ENCODE peak calls at places on chromosomes 3 and 15, in six cellular contexts. One of them, this sample, is unnamed.

GRCh38 chr15:65056868-65057548 is 10.8 kb downstream of the RASL12 start:
- DNase-seq in neuronal stem cell: no peak
- DNase-seq in IMR-90: peak
- DNase-seq in mesenchymal stem cell: peak
- DNase-seq in trophoblast cell: peak
- DNase-seq in H9: no peak
- DNase-seq in this sample: no peak

GRCh38 chr3:52281980-52282801 is 3.7 kb upstream of the WDR82 start:
- DNase-seq in mesenchymal stem cell: no peak
- DNase-seq in IMR-90: no peak
- DNase-seq in H9: no peak
- DNase-seq in trophoblast cell: no peak
- DNase-seq in neuronal stem cell: no peak
- DNase-seq in this sample: no peak

GRCh38 chr15:77532846-77533245 is 99.9 kb downstream of the LINGO1 start:
- DNase-seq in H9: no peak
- DNase-seq in IMR-90: no peak
- DNase-seq in mesenchymal stem cell: no peak
- DNase-seq in neuronal stem cell: no peak
- DNase-seq in trophoblast cell: no peak
- DNase-seq in this sample: no peak

GRCh38 chr3:153026026-153026425 is 136.0 kb upstream of the RAP2B start:
- DNase-seq in trophoblast cell: peak
- DNase-seq in IMR-90: peak
- DNase-seq in mesenchymal stem cell: peak
- DNase-seq in H9: no peak
- DNase-seq in neuronal stem cell: no peak
- DNase-seq in this sample: no peak

GRCh38 chr3:1252061-1252430 is 159.2 kb downstream of the CNTN6 start:
- DNase-seq in trophoblast cell: no peak
- DNase-seq in IMR-90: no peak
- DNase-seq in mesenchymal stem cell: no peak
- DNase-seq in neuronal stem cell: no peak
- DNase-seq in H9: no peak
- DNase-seq in this sample: no peak

GRCh38 chr3:109155828-109156227 is 19.3 kb downstream of the C3orf85 start:
- DNase-seq in IMR-90: no peak
- DNase-seq in neuronal stem cell: no peak
- DNase-seq in trophoblast cell: no peak
- DNase-seq in H9: no peak
- DNase-seq in mesenchymal stem cell: no peak
- DNase-seq in this sample: no peak

GRCh38 chr15:81899024-81899423 is 146.8 kb downstream of the MEX3B start:
- DNase-seq in IMR-90: no peak
- DNase-seq in H9: no peak
- DNase-seq in neuronal stem cell: no peak
- DNase-seq in mesenchymal stem cell: no peak
- DNase-seq in trophoblast cell: peak
- DNase-seq in this sample: no peak

GRCh38 chr3:136021798-136022197 is 56.3 kb downstream of the PPP2R3A start:
- DNase-seq in IMR-90: peak
- DNase-seq in trophoblast cell: peak
- DNase-seq in neuronal stem cell: no peak
- DNase-seq in mesenchymal stem cell: no peak
- DNase-seq in H9: no peak
- DNase-seq in this sample: no peak

GRCh38 chr15:23072633-23073032 is 33.3 kb upstream of the TUBGCP5 start:
- DNase-seq in IMR-90: no peak
- DNase-seq in neuronal stem cell: no peak
- DNase-seq in mesenchymal stem cell: no peak
- DNase-seq in trophoblast cell: no peak
- DNase-seq in H9: no peak
- DNase-seq in this sample: no peak

GRCh38 chr3:34260266-34260990 is 462.0 kb downstream of the PDCD6IP start:
- DNase-seq in H9: peak
- DNase-seq in IMR-90: peak
- DNase-seq in trophoblast cell: peak
- DNase-seq in mesenchymal stem cell: peak
- DNase-seq in neuronal stem cell: peak
- DNase-seq in this sample: peak

GRCh38 chr15:74044267-74045110 is 37.9 kb downstream of the GOLGA6A start:
- DNase-seq in H9: no peak
- DNase-seq in trophoblast cell: no peak
- DNase-seq in neuronal stem cell: no peak
- DNase-seq in IMR-90: no peak
- DNase-seq in mesenchymal stem cell: no peak
- DNase-seq in this sample: no peak

GRCh38 chr3:100127792-100128191 is 13.5 kb upstream of the FILIP1L start:
- DNase-seq in trophoblast cell: no peak
- DNase-seq in mesenchymal stem cell: no peak
- DNase-seq in neuronal stem cell: no peak
- DNase-seq in H9: no peak
- DNase-seq in IMR-90: no peak
- DNase-seq in this sample: no peak

GRCh38 chr3:152557302-152557999 is 277.5 kb upstream of the P2RY1 start:
- DNase-seq in mesenchymal stem cell: no peak
- DNase-seq in IMR-90: no peak
- DNase-seq in trophoblast cell: no peak
- DNase-seq in H9: no peak
- DNase-seq in neuronal stem cell: no peak
- DNase-seq in this sample: no peak

GRCh38 chr3:113096158-113096893 is 105.5 kb downstream of the GTPBP8 start:
- DNase-seq in H9: no peak
- DNase-seq in trophoblast cell: no peak
- DNase-seq in mesenchymal stem cell: no peak
- DNase-seq in neuronal stem cell: no peak
- DNase-seq in IMR-90: peak
- DNase-seq in this sample: no peak

GRCh38 chr3:190229632-190230424 is 92.4 kb downstream of the CLDN1 start:
- DNase-seq in IMR-90: peak
- DNase-seq in neuronal stem cell: no peak
- DNase-seq in mesenchymal stem cell: peak
- DNase-seq in trophoblast cell: peak
- DNase-seq in H9: no peak
- DNase-seq in this sample: no peak

GRCh38 chr15:48577495-48577894 is 68.0 kb downstream of the FBN1 start:
- DNase-seq in neuronal stem cell: no peak
- DNase-seq in H9: no peak
- DNase-seq in mesenchymal stem cell: peak
- DNase-seq in IMR-90: no peak
- DNase-seq in trophoblast cell: no peak
- DNase-seq in this sample: no peak

GRCh38 chr3:78455737-78456136 is 1312.1 kb downstream of the ROBO1 start:
- DNase-seq in neuronal stem cell: no peak
- DNase-seq in H9: no peak
- DNase-seq in mesenchymal stem cell: no peak
- DNase-seq in trophoblast cell: no peak
- DNase-seq in IMR-90: no peak
- DNase-seq in this sample: no peak

GRCh38 chr3:153087595-153088566 is 74.1 kb upstream of the RAP2B start:
- DNase-seq in H9: no peak
- DNase-seq in mesenchymal stem cell: no peak
- DNase-seq in neuronal stem cell: no peak
- DNase-seq in IMR-90: peak
- DNase-seq in trophoblast cell: no peak
- DNase-seq in this sample: no peak

GRCh38 chr15:22950211-22950990 is 29.8 kb downstream of the CYFIP1 start:
- DNase-seq in mesenchymal stem cell: peak
- DNase-seq in neuronal stem cell: no peak
- DNase-seq in IMR-90: no peak
- DNase-seq in trophoblast cell: no peak
- DNase-seq in H9: no peak
- DNase-seq in this sample: no peak

GRCh38 chr3:18233987-18234716 is 191.0 kb downstream of the SATB1 start:
- DNase-seq in IMR-90: no peak
- DNase-seq in H9: no peak
- DNase-seq in mesenchymal stem cell: no peak
- DNase-seq in neuronal stem cell: peak
- DNase-seq in trophoblast cell: peak
- DNase-seq in this sample: no peak

GRCh38 chr3:79139395-79140060 is 628.3 kb downstream of the ROBO1 start:
- DNase-seq in trophoblast cell: no peak
- DNase-seq in neuronal stem cell: no peak
- DNase-seq in H9: no peak
- DNase-seq in IMR-90: peak
- DNase-seq in mesenchymal stem cell: no peak
- DNase-seq in this sample: no peak

GRCh38 chr3:59818033-59818936 is 768.5 kb upstream of the CFAP20DC start:
- DNase-seq in H9: no peak
- DNase-seq in IMR-90: peak
- DNase-seq in mesenchymal stem cell: peak
- DNase-seq in neuronal stem cell: no peak
- DNase-seq in trophoblast cell: peak
- DNase-seq in this sample: no peak

GRCh38 chr3:194446172-194446571 is 40.6 kb downstream of the ATP13A3 start:
- DNase-seq in neuronal stem cell: no peak
- DNase-seq in mesenchymal stem cell: no peak
- DNase-seq in H9: no peak
- DNase-seq in IMR-90: no peak
- DNase-seq in trophoblast cell: no peak
- DNase-seq in this sample: no peak

DNA sequence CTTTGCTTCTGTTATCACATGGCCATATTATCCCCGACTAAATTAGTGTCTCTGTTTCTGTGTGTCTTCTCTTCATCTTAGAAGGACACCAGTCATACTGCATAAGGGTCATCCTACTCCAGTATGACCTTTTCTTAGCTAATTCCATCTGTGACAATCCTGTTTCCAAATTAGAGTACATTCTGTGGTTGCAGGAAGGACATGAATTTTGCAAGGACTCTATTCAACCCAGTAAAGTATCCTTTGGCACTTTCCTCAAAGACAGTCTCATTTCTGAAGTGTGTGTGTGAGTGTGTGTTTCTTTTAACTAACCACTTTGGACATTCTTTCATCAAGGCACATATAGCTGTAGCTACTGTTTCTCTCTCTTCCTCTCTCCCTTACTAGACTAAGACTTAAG is 15.2 kb upstream of the MME start:
- DNase-seq in IMR-90: no peak
- DNase-seq in mesenchymal stem cell: peak
- DNase-seq in trophoblast cell: no peak
- DNase-seq in neuronal stem cell: no peak
- DNase-seq in H9: no peak
- DNase-seq in this sample: no peak
- H3K14ac ChIP-seq in IMR-90: peak
- H3K14ac ChIP-seq in mesenchymal stem cell: no peak
- H3K14ac ChIP-seq in trophoblast cell: no peak
- H3K14ac ChIP-seq in neuronal stem cell: no peak
- H3K14ac ChIP-seq in H9: no peak
- H3K14ac ChIP-seq in this sample: no peak

DNA sequence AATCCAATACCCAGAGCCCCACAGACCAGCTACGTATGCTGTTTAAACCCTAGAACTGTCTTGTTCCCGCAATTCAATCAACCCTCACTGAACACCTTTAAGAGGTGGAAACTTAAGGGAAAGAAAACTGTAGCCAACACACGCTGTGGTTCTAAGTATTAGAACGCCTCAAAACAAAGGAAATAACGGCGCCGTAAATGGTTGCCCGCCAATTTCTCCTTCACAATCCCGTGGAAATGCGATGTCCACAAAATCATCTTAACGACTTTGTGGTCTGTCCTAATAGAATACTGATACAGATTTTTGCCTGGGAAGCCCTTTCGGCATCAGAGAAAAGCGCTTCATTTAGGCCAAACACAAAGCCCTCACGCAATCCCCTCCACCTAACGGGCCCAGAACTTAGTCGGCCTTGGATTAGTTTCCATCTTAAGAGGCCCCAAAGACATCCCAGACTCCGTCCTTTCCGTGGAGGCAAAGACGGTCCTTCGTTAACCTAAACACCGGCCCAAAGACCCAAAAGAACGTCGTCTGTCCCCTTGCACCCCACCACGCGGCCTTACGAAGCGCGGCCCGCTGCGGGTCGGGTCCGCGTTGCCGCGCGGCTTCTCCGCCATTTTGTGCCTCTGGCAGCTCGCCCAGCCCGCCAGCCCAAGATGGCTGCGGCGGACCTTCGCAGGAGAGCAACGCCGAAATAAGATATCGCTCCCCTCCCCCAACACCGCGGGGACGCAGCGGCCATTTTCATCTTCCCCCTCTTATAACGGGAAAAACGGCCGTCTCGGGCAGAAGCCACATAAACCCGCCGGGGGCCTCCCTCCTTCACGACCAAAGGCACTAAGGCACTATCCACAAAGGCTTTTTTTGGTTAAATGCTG is 763 bp downstream of the TRA2B start:
- DNase-seq in H9: peak
- DNase-seq in IMR-90: peak
- DNase-seq in neuronal stem cell: peak
- DNase-seq in trophoblast cell: peak
- DNase-seq in mesenchymal stem cell: peak
- DNase-seq in this sample: peak
- H3K14ac ChIP-seq in H9: peak
- H3K14ac ChIP-seq in IMR-90: peak
- H3K14ac ChIP-seq in neuronal stem cell: peak
- H3K14ac ChIP-seq in trophoblast cell: peak
- H3K14ac ChIP-seq in mesenchymal stem cell: peak
- H3K14ac ChIP-seq in this sample: no peak

DNA sequence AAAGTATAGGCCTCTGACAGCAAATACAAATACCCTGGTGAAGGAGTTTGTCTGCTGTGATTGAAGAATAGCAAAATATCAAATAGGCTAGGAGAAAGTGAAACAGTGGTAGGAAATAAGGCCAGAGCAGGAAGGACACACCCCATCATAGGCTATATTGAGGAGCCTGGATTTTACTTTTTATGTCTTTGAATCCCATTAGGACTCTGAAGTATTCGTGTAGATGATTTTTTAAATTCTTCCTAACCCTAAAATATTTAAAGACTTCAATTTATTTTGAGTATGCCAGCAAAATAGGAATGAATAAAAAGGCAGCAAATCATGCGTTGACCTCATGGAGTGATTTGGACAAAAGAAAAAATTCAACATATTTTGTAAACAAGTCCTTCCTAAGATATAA is 562.8 kb downstream of the NAALADL2 start:
- DNase-seq in IMR-90: no peak
- DNase-seq in trophoblast cell: no peak
- DNase-seq in neuronal stem cell: no peak
- DNase-seq in mesenchymal stem cell: no peak
- DNase-seq in H9: no peak
- DNase-seq in this sample: no peak
- H3K14ac ChIP-seq in IMR-90: peak
- H3K14ac ChIP-seq in trophoblast cell: no peak
- H3K14ac ChIP-seq in neuronal stem cell: no peak
- H3K14ac ChIP-seq in mesenchymal stem cell: no peak
- H3K14ac ChIP-seq in H9: no peak
- H3K14ac ChIP-seq in this sample: no peak

GRCh38 chr15:93880358-93880757 is 351.0 kb upstream of the MCTP2 start:
- DNase-seq in trophoblast cell: no peak
- DNase-seq in IMR-90: no peak
- DNase-seq in neuronal stem cell: no peak
- DNase-seq in mesenchymal stem cell: no peak
- DNase-seq in H9: no peak
- DNase-seq in this sample: no peak

GRCh38 chr15:93882779-93883178 is 348.6 kb upstream of the MCTP2 start:
- DNase-seq in mesenchymal stem cell: no peak
- DNase-seq in H9: no peak
- DNase-seq in trophoblast cell: no peak
- DNase-seq in neuronal stem cell: no peak
- DNase-seq in IMR-90: no peak
- DNase-seq in this sample: no peak

GRCh38 chr15:93882133-93882532 is 349.2 kb upstream of the MCTP2 start:
- DNase-seq in trophoblast cell: no peak
- DNase-seq in neuronal stem cell: no peak
- DNase-seq in IMR-90: no peak
- DNase-seq in H9: no peak
- DNase-seq in mesenchymal stem cell: no peak
- DNase-seq in this sample: no peak

GRCh38 chr15:93881310-93881709 is 350.1 kb upstream of the MCTP2 start:
- DNase-seq in H9: no peak
- DNase-seq in neuronal stem cell: no peak
- DNase-seq in IMR-90: no peak
- DNase-seq in trophoblast cell: no peak
- DNase-seq in mesenchymal stem cell: no peak
- DNase-seq in this sample: no peak
- H3K14ac ChIP-seq in H9: no peak
- H3K14ac ChIP-seq in neuronal stem cell: no peak
- H3K14ac ChIP-seq in IMR-90: no peak
- H3K14ac ChIP-seq in trophoblast cell: no peak
- H3K14ac ChIP-seq in mesenchymal stem cell: no peak
- H3K14ac ChIP-seq in this sample: no peak

This sample was measured in H1.